ENCODE peak calls at places on chromosomes 2 and 18, in ten cellular contexts. H, Y, P, D, U, C, T, X, J and S are unnamed samples.

GRCh38 chr2:103991591-103991990 is 862.3 kb upstream of the POU3F3 start:
- DNase-seq in H (no peak), Y (no peak), P (no peak), D (no peak), U (no peak), C (no peak), T (no peak), X (no peak), J (no peak), S (no peak)

GRCh38 chr2:133264951-133265949 is 303.0 kb downstream of the NCKAP5 start:
- DNase-seq in H (peak), Y (no peak), P (no peak), D (peak), U (no peak), C (no peak), T (peak), X (no peak), J (no peak), S (peak)

GRCh38 chr18:76456823-76457222 is 38.2 kb downstream of the ZNF516 start:
- DNase-seq in H (no peak), Y (no peak), P (no peak), D (no peak), U (no peak), C (no peak), T (no peak), X (no peak), J (no peak), S (no peak)

GRCh38 chr2:3487931-3488554 is 31.3 kb downstream of the ADI1 start:
- DNase-seq in H (peak), Y (no peak), P (no peak), D (peak), U (no peak), C (no peak), T (peak), X (no peak), J (no peak), S (no peak)

GRCh38 chr2:28626891-28627421 is 124.7 kb upstream of the PPP1CB start:
- DNase-seq in H (peak), Y (peak), P (peak), D (no peak), U (no peak), C (no peak), T (no peak), X (no peak), J (no peak), S (peak)

GRCh38 chr2:240439698-240440151 is 4.3 kb downstream of the GPC1 start:
- DNase-seq in H (peak), Y (no peak), P (no peak), D (peak), U (no peak), C (no peak), T (no peak), X (peak), J (no peak), S (no peak)

GRCh38 chr2:7237476-7237875 is 320.3 kb downstream of the RNF144A start:
- DNase-seq in H (no peak), Y (no peak), P (no peak), D (no peak), U (no peak), C (no peak), T (no peak), X (peak), J (no peak), S (no peak)

GRCh38 chr2:230931556-230932231 is 6.7 kb upstream of the GPR55 start:
- DNase-seq in H (peak), Y (no peak), P (no peak), D (peak), U (no peak), C (no peak), T (peak), X (no peak), J (no peak), S (no peak)

GRCh38 chr18:3084206-3084605 is 71.3 kb upstream of the LPIN2 start:
- DNase-seq in H (no peak), Y (no peak), P (no peak), D (no peak), U (no peak), C (no peak), T (no peak), X (no peak), J (no peak), S (no peak)

GRCh38 chr2:52113338-52113737 is 1081.4 kb upstream of the NRXN1 start:
- DNase-seq in H (no peak), Y (peak), P (no peak), D (no peak), U (no peak), C (no peak), T (no peak), X (no peak), J (no peak), S (no peak)

GRCh38 chr2:842151-842792 is 108.4 kb upstream of the SNTG2 start:
- DNase-seq in H (no peak), Y (no peak), P (no peak), D (no peak), U (no peak), C (no peak), T (no peak), X (peak), J (no peak), S (no peak)

GRCh38 chr2:238968616-238969394 is 120.9 kb downstream of the TWIST2 start:
- DNase-seq in H (no peak), Y (no peak), P (no peak), D (no peak), U (no peak), C (no peak), T (no peak), X (no peak), J (no peak), S (no peak)

GRCh38 chr2:238972146-238972445 is 124.2 kb downstream of the TWIST2 start:
- DNase-seq in H (no peak), Y (no peak), P (no peak), D (no peak), U (no peak), C (no peak), T (no peak), X (no peak), J (no peak), S (no peak)

GRCh38 chr2:238971318-238972145 is 123.6 kb downstream of the TWIST2 start:
- DNase-seq in H (no peak), Y (no peak), P (no peak), D (no peak), U (no peak), C (no peak), T (no peak), X (no peak), J (no peak), S (no peak)

GRCh38 chr2:238969857-238970256 is 122.0 kb downstream of the TWIST2 start:
- DNase-seq in H (no peak), Y (no peak), P (no peak), D (no peak), U (no peak), C (no peak), T (no peak), X (no peak), J (no peak), S (no peak)

DNA sequence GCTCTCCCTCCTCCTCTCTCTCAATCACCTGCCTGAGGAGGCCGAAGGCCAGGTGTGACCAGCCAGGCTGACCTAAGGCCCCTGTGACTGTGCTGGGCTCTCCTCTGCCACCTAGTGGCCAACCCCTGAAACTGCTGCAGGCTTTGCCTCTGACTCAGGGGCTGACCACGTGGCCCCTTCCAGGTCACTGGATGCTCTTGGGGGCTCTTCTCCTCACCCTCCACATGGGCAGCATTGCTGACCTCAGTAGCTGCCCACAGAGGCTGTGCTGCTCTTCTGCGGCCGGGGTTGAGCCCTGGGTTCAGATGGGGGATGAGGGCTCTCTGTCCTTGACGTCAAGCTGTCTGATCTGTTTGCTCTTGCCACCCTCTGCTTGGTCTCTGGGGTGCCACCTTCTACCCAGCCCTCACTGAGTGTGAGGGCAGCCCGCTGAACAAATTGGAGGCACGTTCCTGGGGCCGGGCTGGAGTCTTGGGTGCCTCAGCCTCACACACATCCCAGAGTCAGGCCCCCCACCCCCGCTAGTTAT is 122.7 kb downstream of the TWIST2 start:
- DNase-seq in H (peak), Y (no peak), P (peak), D (peak), U (peak), C (no peak), T (peak), X (no peak), J (peak), S (peak)
- H3K27ac ChIP-seq in H (no peak), Y (no peak), P (no peak), D (no peak), U (no peak), C (no peak), T (no peak), X (no peak), J (no peak), S (no peak)

GRCh38 chr2:197297772-197298318 is 12.7 kb downstream of the ANKRD44 start:
- DNase-seq in H (no peak), Y (no peak), P (no peak), D (no peak), U (no peak), C (no peak), T (no peak), X (no peak), J (no peak), S (no peak)

GRCh38 chr2:197297262-197297661 is 13.3 kb downstream of the ANKRD44 start:
- DNase-seq in H (no peak), Y (no peak), P (no peak), D (no peak), U (no peak), C (no peak), T (no peak), X (no peak), J (no peak), S (no peak)

GRCh38 chr2:197298609-197299008 is 12.0 kb downstream of the ANKRD44 start:
- DNase-seq in H (no peak), Y (no peak), P (no peak), D (no peak), U (no peak), C (no peak), T (no peak), X (no peak), J (no peak), S (no peak)

GRCh38 chr2:197294260-197294659 is 16.3 kb downstream of the ANKRD44 start:
- DNase-seq in H (no peak), Y (no peak), P (no peak), D (no peak), U (peak), C (no peak), T (no peak), X (no peak), J (no peak), S (no peak)

DNA sequence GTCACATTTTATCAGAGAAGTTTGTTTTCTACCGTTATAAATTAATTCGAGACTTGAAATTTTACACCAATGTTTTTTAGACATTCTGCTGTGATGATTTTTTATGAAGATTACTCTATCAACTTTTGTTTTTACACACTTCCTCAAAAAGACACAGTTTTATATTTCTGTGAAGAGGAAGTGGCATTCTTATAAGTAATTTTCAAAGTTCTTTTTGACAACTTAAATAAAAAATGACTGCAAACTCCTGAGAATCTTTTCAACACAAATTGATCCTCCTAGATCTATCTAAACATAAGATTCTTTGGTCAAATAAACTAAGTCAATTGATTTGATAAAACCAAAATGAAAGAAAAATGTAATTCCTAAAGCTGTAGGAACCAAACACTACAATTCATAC is 13.7 kb downstream of the ANKRD44 start:
- DNase-seq in H (no peak), Y (no peak), P (no peak), D (no peak), U (no peak), C (no peak), T (no peak), X (no peak), J (no peak), S (no peak)
- TF ChIP-seq CTCF in H (no peak), Y (no peak), P (no peak), D (no peak), U (no peak), C (no peak), T (no peak), X (no peak), J (no peak), S (no peak)

GRCh38 chr2:73032702-73033097 is 38.8 kb downstream of the SFXN5 start:
- DNase-seq in H (no peak), Y (no peak), P (no peak), D (no peak), U (no peak), C (no peak), T (no peak), X (no peak), J (no peak), S (no peak)

GRCh38 chr2:73033142-73033765 is 38.3 kb downstream of the SFXN5 start:
- DNase-seq in H (no peak), Y (no peak), P (no peak), D (no peak), U (no peak), C (no peak), T (no peak), X (no peak), J (no peak), S (peak)

GRCh38 chr2:73031725-73032701 is 39.5 kb downstream of the SFXN5 start:
- DNase-seq in H (no peak), Y (no peak), P (no peak), D (no peak), U (no peak), C (no peak), T (peak), X (no peak), J (no peak), S (peak)

GRCh38 chr2:73028841-73029240 is 42.7 kb downstream of the SFXN5 start:
- DNase-seq in H (no peak), Y (no peak), P (no peak), D (no peak), U (no peak), C (no peak), T (no peak), X (no peak), J (no peak), S (no peak)

GRCh38 chr2:73031095-73031678 is 40.3 kb downstream of the SFXN5 start:
- DNase-seq in H (no peak), Y (no peak), P (no peak), D (no peak), U (no peak), C (no peak), T (peak), X (no peak), J (no peak), S (no peak)
- H3K27ac ChIP-seq in H (no peak), Y (no peak), P (no peak), D (no peak), U (no peak), C (no peak), T (peak), X (no peak), J (no peak), S (peak)

GRCh38 chr18:70459731-70460130 is 170.9 kb downstream of the SOCS6 start:
- DNase-seq in H (no peak), Y (no peak), P (no peak), D (no peak), U (no peak), C (no peak), T (no peak), X (no peak), J (no peak), S (no peak)
- TF ChIP-seq CTCF in H (no peak), Y (no peak), P (no peak), D (no peak), U (no peak), C (no peak), T (no peak), X (no peak), J (no peak), S (no peak)

DNA sequence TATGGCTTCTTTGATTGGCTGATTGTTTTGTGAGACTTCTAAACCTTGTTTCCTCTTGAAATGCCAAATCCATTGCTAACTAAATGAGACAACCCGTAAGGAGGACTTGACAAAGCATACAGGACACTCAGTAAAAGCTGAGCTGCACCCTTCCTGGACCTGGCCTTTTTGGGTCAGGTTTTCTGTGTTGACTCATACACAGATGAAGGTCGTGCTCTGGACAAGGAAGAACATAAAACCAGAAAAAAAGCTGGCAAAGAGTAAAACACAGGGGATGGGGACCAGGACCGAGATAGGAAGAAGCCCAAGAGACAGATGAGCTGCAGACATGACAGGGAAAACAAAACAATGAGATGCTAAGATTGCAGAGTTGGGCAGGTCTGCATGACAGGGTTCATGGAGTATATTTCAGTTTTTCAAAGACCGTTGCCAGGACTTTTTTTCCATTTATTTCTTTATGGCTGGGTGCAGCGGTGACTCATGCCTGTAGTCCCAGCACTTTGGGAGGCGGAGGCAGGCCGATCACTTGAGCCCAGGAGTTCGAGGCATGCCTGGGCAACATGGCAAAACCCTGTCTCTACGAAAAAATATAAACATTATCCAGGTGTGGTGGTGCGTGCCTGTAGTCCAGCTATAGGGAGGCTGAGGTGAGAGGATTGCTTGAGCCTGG is 41.4 kb downstream of the INO80C start:
- DNase-seq in H (no peak), Y (no peak), P (no peak), D (no peak), U (no peak), C (peak), T (no peak), X (no peak), J (no peak), S (peak)
- H3K27ac ChIP-seq in H (peak), Y (no peak), P (no peak), D (no peak), U (no peak), C (peak), T (no peak), X (no peak), J (no peak), S (peak)

GRCh38 chr2:127526940-127527804 is 883 bp upstream of the IWS1 start:
- DNase-seq in H (no peak), Y (no peak), P (no peak), D (no peak), U (peak), C (peak), T (no peak), X (no peak), J (no peak), S (no peak)

GRCh38 chr2:127526142-127526939 is at the start of gene IWS1:
- DNase-seq in H (peak), Y (peak), P (peak), D (peak), U (peak), C (peak), T (peak), X (peak), J (peak), S (peak)

GRCh38 chr2:127531133-127531709 is 4.3 kb upstream of the MYO7B start:
- DNase-seq in H (no peak), Y (no peak), P (no peak), D (no peak), U (no peak), C (peak), T (no peak), X (no peak), J (no peak), S (peak)

GRCh38 chr2:127530245-127531132 is 4.2 kb upstream of the IWS1 start:
- DNase-seq in H (no peak), Y (no peak), P (no peak), D (no peak), U (no peak), C (peak), T (no peak), X (no peak), J (no peak), S (no peak)

GRCh38 chr2:127528487-127528886 is 2.2 kb upstream of the IWS1 start:
- DNase-seq in H (no peak), Y (no peak), P (no peak), D (no peak), U (no peak), C (no peak), T (no peak), X (no peak), J (no peak), S (no peak)
- TF ChIP-seq CTCF in H (no peak), Y (no peak), P (no peak), D (no peak), U (no peak), C (no peak), T (no peak), X (no peak), J (no peak), S (no peak)